ENCODE peak calls at places on chromosomes 7 and 10, in four cellular contexts. E is fibroblast of pulmonary artery; P is stimulated activated CD8-positive, alpha-beta memory T cell treated with anti-CD3 and anti-CD28 coated beads, Interleukin-4, amount 100 ng/mL, for 24 hours; C is GM23338. B is an unnamed sample.

GRCh38 chr10:69757553-69758309 is 44.0 kb upstream of the COL13A1 start:
- DNase-seq in E (peak; percentile 68), P (no peak), C (no peak), B (no peak)

GRCh38 chr10:9814285-9814866 is 1203.3 kb upstream of the CELF2 start:
- DNase-seq in E (peak; percentile 30), P (no peak), C (no peak), B (no peak)

GRCh38 chr10:118800920-118801319 is 46.1 kb upstream of the CACUL1 start:
- DNase-seq in E (peak; percentile 18), P (no peak), C (no peak), B (no peak)

GRCh38 chr7:38262545-38262944 is 10.9 kb downstream of the TARP start:
- DNase-seq in E (no peak), P (no peak), C (no peak), B (no peak)

GRCh38 chr10:52312999-52313349 is 1.1 kb upstream of the DKK1 start:
- DNase-seq in E (no peak), P (no peak), C (no peak), B (no peak)

GRCh38 chr7:90033850-90034249 is 120.4 kb upstream of the STEAP1 start:
- DNase-seq in E (no peak), P (no peak), C (no peak), B (no peak)

GRCh38 chr7:13829914-13830603 is 159.4 kb downstream of the ETV1 start:
- DNase-seq in E (peak; percentile 95), P (no peak), C (no peak), B (no peak)

GRCh38 chr10:124226271-124226911 is 133.0 kb upstream of the CHST15 start:
- DNase-seq in E (no peak), P (no peak), C (no peak), B (no peak)

GRCh38 chr10:373015-373414 is 237.8 kb downstream of the ZMYND11 start:
- DNase-seq in E (peak; percentile 27), P (no peak), C (no peak), B (no peak)

GRCh38 chr10:115975506-115975905 is 297.5 kb downstream of the GFRA1 start:
- DNase-seq in E (no peak), P (no peak), C (peak; percentile 38), B (no peak)

GRCh38 chr10:21989453-21990154 is 13.9 kb downstream of the DNAJC1 start:
- DNase-seq in E (peak; percentile 79), P (no peak), C (peak; percentile 91), B (no peak)

GRCh38 chr7:73909996-73910395 is 49.0 kb downstream of the TMEM270 start:
- DNase-seq in E (no peak), P (no peak), C (no peak), B (no peak)

GRCh38 chr10:43074827-43075611 is 1.9 kb upstream of the RET start:
- DNase-seq in E (no peak), P (no peak), C (no peak), B (no peak)

GRCh38 chr10:4303045-4303444 is 518.0 kb upstream of the KLF6 start:
- DNase-seq in E (peak; percentile 41), P (no peak), C (no peak), B (no peak)